ENCODE peak calls at places on chromosome 16, in five cellular contexts. S is heart left ventricle, Z is adrenal gland, M is HepG2, D is right lobe of liver. N is an unnamed sample.

GRCh38 chr16:88688013-88688778 is 1.9 kb upstream of the SNAI3 start:
- DNase-seq in S (peak; percentile 26), Z (no peak), M (no peak), D (no peak), N (no peak)

GRCh38 chr16:69503244-69503643 is 62.5 kb upstream of the NFAT5 start:
- DNase-seq in S (no peak), Z (no peak), M (peak; percentile 34), D (no peak), N (no peak)

GRCh38 chr16:88746511-88746910 is 38.5 kb downstream of the PIEZO1 start:
- DNase-seq in S (no peak), Z (no peak), M (no peak), D (no peak), N (no peak)

GRCh38 chr16:85759136-85759535 is 8.2 kb upstream of the C16orf74 start:
- DNase-seq in S (no peak), Z (no peak), M (no peak), D (no peak), N (no peak)

GRCh38 chr16:19697756-19698318 is 20.2 kb downstream of the KNOP1 start:
- DNase-seq in S (no peak), Z (peak; percentile 45), M (no peak), D (peak; percentile 35), N (no peak)

GRCh38 chr16:14455577-14455976 is 174.5 kb downstream of the PARN start:
- DNase-seq in S (no peak), Z (no peak), M (peak; percentile 18), D (no peak), N (no peak)

GRCh38 chr16:73054131-73054496 is 6.2 kb upstream of the ZFHX3 start:
- DNase-seq in S (no peak), Z (peak; percentile 51), M (no peak), D (no peak), N (no peak)

GRCh38 chr16:88497561-88498420 is 44.7 kb downstream of the ZFPM1 start:
- DNase-seq in S (no peak), Z (no peak), M (no peak), D (no peak), N (no peak)

GRCh38 chr16:52521570-52521969 is 25.4 kb downstream of the TOX3 start:
- DNase-seq in S (no peak), Z (no peak), M (no peak), D (no peak), N (no peak)

GRCh38 chr16:30567991-30568638 is 3.4 kb downstream of the ZNF688 start:
- DNase-seq in S (no peak), Z (no peak), M (peak; percentile 62), D (no peak), N (no peak)

GRCh38 chr16:86874141-86874540 is 295.8 kb downstream of the FOXL1 start:
- DNase-seq in S (no peak), Z (peak; percentile 27), M (no peak), D (no peak), N (no peak)

GRCh38 chr16:73504591-73504990 is 456.7 kb upstream of the ZFHX3 start:
- DNase-seq in S (no peak), Z (no peak), M (no peak), D (no peak), N (no peak)

GRCh38 chr16:72963921-72964320 is 84.0 kb downstream of the ZFHX3 start:
- DNase-seq in S (no peak), Z (no peak), M (no peak), D (no peak), N (no peak)

GRCh38 chr16:29806641-29807425 is 504 bp downstream of the MAZ start:
- DNase-seq in S (peak; percentile 66), Z (peak; percentile 76), M (peak; percentile 76), D (peak; percentile 79), N (peak; percentile 83)

GRCh38 chr16:21277927-21278706 is at the start of gene CRYM:
- DNase-seq in S (peak; percentile 66), Z (peak; percentile 46), M (peak; percentile 35), D (peak; percentile 79), N (no peak)

GRCh38 chr16:85238233-85238647 is 126.0 kb upstream of the CIBAR2 start:
- DNase-seq in S (peak; percentile 56), Z (peak; percentile 59), M (no peak), D (no peak), N (no peak)

GRCh38 chr16:6204941-6205340 is 1107.3 kb upstream of the EEF2KMT start:
- DNase-seq in S (no peak), Z (no peak), M (no peak), D (no peak), N (no peak)

GRCh38 chr16:25707982-25708583 is 16.3 kb downstream of the HS3ST4 start:
- DNase-seq in S (no peak), Z (peak; percentile 22), M (peak; percentile 53), D (no peak), N (no peak)

GRCh38 chr16:21265104-21265825 is 12.8 kb downstream of the CRYM start:
- DNase-seq in S (peak; percentile 60), Z (no peak), M (no peak), D (peak; percentile 79), N (no peak)

GRCh38 chr16:66728117-66728787 is 23.2 kb downstream of the DYNC1LI2 start:
- DNase-seq in S (peak; percentile 30), Z (peak; percentile 59), M (peak; percentile 60), D (no peak), N (no peak)

GRCh38 chr16:9408297-9408696 is 316.9 kb downstream of the HAPSTR1 start:
- DNase-seq in S (no peak), Z (no peak), M (no peak), D (no peak), N (no peak)

GRCh38 chr16:46848768-46849764 is 18.1 kb upstream of the C16orf87 start:
- DNase-seq in S (no peak), Z (no peak), M (no peak), D (no peak), N (no peak)

GRCh38 chr16:84526794-84527485 is 22.5 kb upstream of the MEAK7 start:
- DNase-seq in S (no peak), Z (no peak), M (no peak), D (no peak), N (no peak)

GRCh38 chr16:47144559-47144877 is 773 bp upstream of the NETO2 start:
- DNase-seq in S (no peak), Z (no peak), M (no peak), D (no peak), N (no peak)

GRCh38 chr16:56860226-56861020 is 4.6 kb upstream of the SLC12A3 start:
- DNase-seq in S (no peak), Z (no peak), M (peak; percentile 67), D (no peak), N (no peak)
- H3K27ac ChIP-seq in S (no peak overlapping the region), Z (no peak overlapping the region), M (peak overlapping the region; percentile 34), D (no peak overlapping the region), N (no peak overlapping the region)

GRCh38 chr16:79993810-79994209 is 393.3 kb upstream of the MAF start:
- DNase-seq in S (no peak), Z (no peak), M (no peak), D (no peak), N (no peak)

GRCh38 chr16:79998143-79998542 is 397.6 kb upstream of the MAF start:
- DNase-seq in S (no peak), Z (no peak), M (no peak), D (no peak), N (no peak)

GRCh38 chr16:79995315-79995714 is 394.8 kb upstream of the MAF start:
- DNase-seq in S (no peak), Z (no peak), M (no peak), D (no peak), N (no peak)

GRCh38 chr16:79994413-79994812 is 393.9 kb upstream of the MAF start:
- DNase-seq in S (no peak), Z (no peak), M (no peak), D (no peak), N (no peak)

DNA sequence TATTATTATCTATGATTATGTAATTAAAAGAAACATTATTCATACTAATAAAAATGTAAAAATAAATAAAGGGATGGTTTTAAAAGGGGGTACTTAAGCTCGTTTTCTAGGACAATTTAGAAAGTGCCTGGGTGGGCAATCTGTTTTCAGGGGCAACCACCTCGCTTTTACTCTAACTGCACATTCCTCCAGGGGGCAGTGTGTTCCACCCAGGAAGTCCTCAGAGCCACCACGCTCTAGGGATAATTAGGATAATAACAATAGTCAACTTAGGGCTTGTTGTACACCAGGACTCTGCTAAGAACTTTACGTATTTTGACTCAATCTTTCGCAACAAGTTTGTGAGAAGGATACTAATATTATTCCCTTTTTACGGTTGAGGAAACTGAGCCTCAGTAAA is 396.7 kb upstream of the MAF start:
- DNase-seq in S (no peak), Z (peak; percentile 32), M (peak; percentile 19), D (no peak), N (no peak)
- TF ChIP-seq CTCF in S (peak; percentile 41), Z (peak; percentile 15), M (peak; percentile 56), D (peak; percentile 34), N (no peak)

DNA sequence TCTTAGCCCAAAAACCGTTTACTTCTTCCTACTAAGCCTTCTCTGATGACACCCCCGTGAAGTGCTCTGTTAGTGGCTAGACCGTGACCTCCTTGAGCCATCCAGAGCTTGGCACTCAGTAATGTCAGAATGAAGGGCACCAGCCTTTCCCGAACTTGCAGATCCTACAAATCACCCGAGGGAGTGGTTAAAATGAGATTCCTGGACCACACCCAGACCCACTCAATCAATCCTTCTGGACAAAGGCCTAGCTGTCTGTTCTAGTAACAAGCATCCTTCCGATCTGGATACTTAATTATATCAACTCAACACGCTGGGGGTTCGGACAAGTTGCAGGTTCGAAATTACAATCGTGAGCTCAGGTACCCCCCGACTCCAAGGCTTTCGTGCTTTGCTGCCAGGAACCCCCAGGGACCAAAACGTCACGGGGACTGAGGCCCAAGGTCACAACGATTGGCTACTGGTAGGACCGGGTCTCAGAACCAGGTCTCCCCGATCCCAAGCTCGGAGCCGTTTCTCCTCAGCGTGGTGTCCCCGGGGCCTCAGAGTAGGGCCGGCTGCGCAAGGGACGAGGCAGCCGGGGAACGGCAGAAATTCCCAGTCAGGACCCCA is 549 bp downstream of the CIAPIN1 start:
- DNase-seq in S (peak; percentile 39), Z (peak; percentile 58), M (no peak), D (no peak), N (no peak)
- TF ChIP-seq POLR2A in S (no peak), Z (no peak), M (no peak), D (no peak), N (no peak)

GRCh38 chr16:17362191-17362590 is 108.6 kb downstream of the XYLT1 start:
- DNase-seq in S (no peak), Z (no peak), M (no peak), D (no peak), N (no peak)
- H3K27ac ChIP-seq in S (no peak overlapping the region), Z (no peak overlapping the region), M (no peak overlapping the region), D (no peak overlapping the region), N (no peak overlapping the region)

GRCh38 chr16:68374251-68374805 is 63.5 kb downstream of the PRMT7 start:
- DNase-seq in S (no peak), Z (no peak), M (no peak), D (peak; percentile 44), N (no peak)
- TF ChIP-seq CTCF in S (no peak), Z (no peak), M (no peak), D (no peak), N (no peak)

GRCh38 chr16:12256880-12257279 is 280.3 kb downstream of the SNX29 start:
- DNase-seq in S (no peak), Z (no peak), M (no peak), D (no peak), N (no peak)

GRCh38 chr16:12257926-12258561 is 281.5 kb downstream of the SNX29 start:
- DNase-seq in S (no peak), Z (no peak), M (peak; percentile 95), D (peak; percentile 87), N (no peak)

GRCh38 chr16:12255473-12255872 is 278.9 kb downstream of the SNX29 start:
- DNase-seq in S (no peak), Z (no peak), M (no peak), D (no peak), N (no peak)

GRCh38 chr16:12254566-12254965 is 278.0 kb downstream of the SNX29 start:
- DNase-seq in S (no peak), Z (no peak), M (no peak), D (no peak), N (no peak)

GRCh38 chr16:12255919-12256665 is 279.6 kb downstream of the SNX29 start:
- DNase-seq in S (no peak), Z (no peak), M (no peak), D (no peak), N (no peak)
- TF ChIP-seq POLR2A in S (no peak), Z (no peak), M (no peak), D (no peak), N (no peak)

N was measured in suprapubic skin.